ENCODE peak calls at places on chromosomes 13 and 19, in six cellular contexts. One of them, this sample, is unnamed.

GRCh38 chr13:47299316-47299715 is 402.5 kb upstream of the HTR2A start:
- DNase-seq in nephron progenitor cell: no peak
- DNase-seq in testis: no peak
- DNase-seq in NCI-H1417: no peak
- DNase-seq in GM20000: no peak
- DNase-seq in fibroblast of pulmonary artery: peak
- DNase-seq in this sample: no peak

GRCh38 chr19:5893907-5894703 is 9.5 kb downstream of the NDUFA11 start:
- DNase-seq in fibroblast of pulmonary artery: no peak
- DNase-seq in nephron progenitor cell: peak
- DNase-seq in GM20000: no peak
- DNase-seq in NCI-H1417: no peak
- DNase-seq in testis: peak
- DNase-seq in this sample: no peak

GRCh38 chr19:6297202-6297601 is 17.4 kb upstream of the MLLT1 start:
- DNase-seq in GM20000: no peak
- DNase-seq in testis: no peak
- DNase-seq in NCI-H1417: no peak
- DNase-seq in nephron progenitor cell: no peak
- DNase-seq in fibroblast of pulmonary artery: no peak
- DNase-seq in this sample: no peak

GRCh38 chr19:28393574-28394336 is 819.2 kb downstream of the UQCRFS1 start:
- DNase-seq in nephron progenitor cell: no peak
- DNase-seq in testis: no peak
- DNase-seq in fibroblast of pulmonary artery: no peak
- DNase-seq in GM20000: no peak
- DNase-seq in NCI-H1417: no peak
- DNase-seq in this sample: no peak

GRCh38 chr13:80444240-80445015 is 103.5 kb upstream of the SPRY2 start:
- DNase-seq in fibroblast of pulmonary artery: no peak
- DNase-seq in testis: no peak
- DNase-seq in GM20000: no peak
- DNase-seq in NCI-H1417: no peak
- DNase-seq in nephron progenitor cell: no peak
- DNase-seq in this sample: no peak

GRCh38 chr19:44634785-44635184 is 8.9 kb upstream of the PVR start:
- DNase-seq in testis: no peak
- DNase-seq in GM20000: no peak
- DNase-seq in fibroblast of pulmonary artery: no peak
- DNase-seq in NCI-H1417: no peak
- DNase-seq in nephron progenitor cell: no peak
- DNase-seq in this sample: no peak

GRCh38 chr13:48585456-48585840 is 52.6 kb upstream of the RCBTB2 start:
- DNase-seq in GM20000: no peak
- DNase-seq in nephron progenitor cell: no peak
- DNase-seq in fibroblast of pulmonary artery: peak
- DNase-seq in NCI-H1417: no peak
- DNase-seq in testis: peak
- DNase-seq in this sample: no peak

GRCh38 chr19:13451596-13451995 is 54.7 kb downstream of the CACNA1A start:
- DNase-seq in fibroblast of pulmonary artery: no peak
- DNase-seq in NCI-H1417: no peak
- DNase-seq in testis: no peak
- DNase-seq in GM20000: no peak
- DNase-seq in nephron progenitor cell: no peak
- DNase-seq in this sample: no peak

GRCh38 chr19:19744641-19745040 is 11.7 kb upstream of the ZNF14 start:
- DNase-seq in nephron progenitor cell: no peak
- DNase-seq in NCI-H1417: no peak
- DNase-seq in fibroblast of pulmonary artery: no peak
- DNase-seq in testis: peak
- DNase-seq in GM20000: no peak
- DNase-seq in this sample: no peak

GRCh38 chr19:52923782-52924593 is 760 bp upstream of the ZNF888 start:
- DNase-seq in GM20000: no peak
- DNase-seq in fibroblast of pulmonary artery: peak
- DNase-seq in NCI-H1417: no peak
- DNase-seq in nephron progenitor cell: no peak
- DNase-seq in testis: peak
- DNase-seq in this sample: no peak

GRCh38 chr19:18436651-18437478 is 1.1 kb downstream of the ISYNA1 start:
- DNase-seq in GM20000: peak
- DNase-seq in fibroblast of pulmonary artery: peak
- DNase-seq in nephron progenitor cell: peak
- DNase-seq in NCI-H1417: peak
- DNase-seq in testis: peak
- DNase-seq in this sample: peak

GRCh38 chr19:17775245-17775927 is 19.6 kb upstream of the B3GNT3 start:
- DNase-seq in nephron progenitor cell: peak
- DNase-seq in NCI-H1417: no peak
- DNase-seq in GM20000: no peak
- DNase-seq in fibroblast of pulmonary artery: peak
- DNase-seq in testis: peak
- DNase-seq in this sample: no peak

GRCh38 chr13:48950507-48950886 is 25.2 kb upstream of the FNDC3A start:
- DNase-seq in fibroblast of pulmonary artery: no peak
- DNase-seq in testis: no peak
- DNase-seq in GM20000: no peak
- DNase-seq in nephron progenitor cell: no peak
- DNase-seq in NCI-H1417: no peak
- DNase-seq in this sample: no peak

GRCh38 chr19:41025411-41025810 is 34.3 kb downstream of the CYP2B6 start:
- DNase-seq in NCI-H1417: no peak
- DNase-seq in nephron progenitor cell: no peak
- DNase-seq in fibroblast of pulmonary artery: no peak
- DNase-seq in testis: no peak
- DNase-seq in GM20000: no peak
- DNase-seq in this sample: no peak

GRCh38 chr19:56301886-56302620 is 12.6 kb downstream of the ZSCAN5A start:
- DNase-seq in nephron progenitor cell: no peak
- DNase-seq in GM20000: no peak
- DNase-seq in fibroblast of pulmonary artery: no peak
- DNase-seq in testis: no peak
- DNase-seq in NCI-H1417: no peak
- DNase-seq in this sample: no peak

GRCh38 chr19:47226426-47227346 is 4.3 kb downstream of the BBC3 start:
- DNase-seq in testis: peak
- DNase-seq in nephron progenitor cell: no peak
- DNase-seq in fibroblast of pulmonary artery: peak
- DNase-seq in GM20000: peak
- DNase-seq in NCI-H1417: peak
- DNase-seq in this sample: peak